ENCODE peak calls at places on chromosome 22, in nine cellular contexts. S is fibroblast of lung, V is heart left ventricle, X is ovary, Q is upper lobe of right lung, J is left ventricle myocardium inferior, R is IMR-90, C is thoracic aorta, Z is neuronal stem cell. U is an unnamed sample. For H3K27me3, the result is how much of the 10 kb centered on the place peaks cover.

GRCh38 chr22:49967333-49968241 is 7.0 kb downstream of the PIM3 start:
- DNase-seq in C (peak), S (no peak), J (peak), R (no peak), V (peak), Q (peak), Z (no peak), X (peak), U (peak)

GRCh38 chr22:35448552-35448922 is 48.6 kb downstream of the MCM5 start:
- DNase-seq in R (no peak), C (no peak), Q (no peak), S (no peak), V (no peak), Z (no peak), J (no peak), X (no peak), U (no peak)

GRCh38 chr22:35205956-35206355 is 51.3 kb upstream of the HMGXB4 start:
- DNase-seq in J (no peak), S (peak), C (no peak), Q (no peak), X (no peak), Z (no peak), V (no peak), R (peak), U (no peak)

GRCh38 chr22:49955581-49956417 is 4.8 kb upstream of the PIM3 start:
- DNase-seq in Z (no peak), J (peak), V (no peak), R (no peak), C (no peak), Q (no peak), S (no peak), X (no peak), U (no peak)

GRCh38 chr22:19149047-19149883 is 827 bp downstream of the GSC2 start:
- DNase-seq in X (no peak), Q (peak), R (no peak), C (no peak), Z (no peak), S (peak), V (no peak), J (no peak), U (no peak)

GRCh38 chr22:43919106-43919965 is 4.3 kb upstream of the PNPLA3 start:
- DNase-seq in S (peak), V (no peak), Z (no peak), C (no peak), J (no peak), Q (no peak), R (peak), X (no peak), U (peak)

GRCh38 chr22:19756288-19757128 is 4.1 kb upstream of the TBX1 start:
- DNase-seq in J (no peak), C (no peak), R (no peak), Z (no peak), V (no peak), S (no peak), X (no peak), Q (peak), U (peak)

GRCh38 chr22:25141994-25142620 is 57.6 kb upstream of the CRYBB3 start:
- DNase-seq in Z (no peak), V (no peak), R (no peak), C (no peak), X (no peak), S (no peak), J (no peak), Q (no peak), U (no peak)

GRCh38 chr22:42635531-42635930 is 4.9 kb downstream of the ATP5MGL start:
- DNase-seq in R (peak), C (peak), V (peak), Q (no peak), X (no peak), Z (no peak), S (peak), J (peak), U (no peak)

GRCh38 chr22:50506611-50507420 is 686 bp downstream of the LMF2 start:
- DNase-seq in Q (no peak), C (no peak), V (no peak), R (no peak), X (peak), S (peak), J (no peak), Z (no peak), U (peak)

GRCh38 chr22:42150727-42151590 is 20.3 kb upstream of the CYP2D6 start:
- DNase-seq in C (no peak), V (no peak), R (no peak), X (no peak), J (no peak), Q (no peak), Z (no peak), S (no peak), U (no peak)

GRCh38 chr22:20430641-20431519 is 6.7 kb downstream of the SCARF2 start:
- DNase-seq in Q (peak), X (no peak), J (peak), C (no peak), Z (peak), R (no peak), S (peak), V (no peak), U (peak)

GRCh38 chr22:24265734-24266133 is 4.9 kb upstream of the SPECC1L start:
- DNase-seq in Z (no peak), X (no peak), J (no peak), V (no peak), R (peak), S (no peak), Q (no peak), C (no peak), U (no peak)

GRCh38 chr22:35301370-35301874 is 1.7 kb downstream of the TOM1 start:
- DNase-seq in J (no peak), C (no peak), X (no peak), R (peak), Z (no peak), Q (peak), V (no peak), S (peak), U (peak)

GRCh38 chr22:22733881-22734373 is 89.5 kb downstream of the GGTLC2 start:
- DNase-seq in S (no peak), Z (no peak), R (no peak), Q (no peak), V (no peak), C (no peak), X (no peak), J (no peak), U (no peak)

GRCh38 chr22:42367980-42368378 is 64.2 kb downstream of the NFAM1 start:
- DNase-seq in Z (no peak), J (peak), V (no peak), C (no peak), S (no peak), X (peak), R (no peak), Q (no peak), U (peak)

GRCh38 chr22:32607086-32607485 is 132.5 kb downstream of the FBXO7 start:
- DNase-seq in X (no peak), J (no peak), Z (no peak), V (no peak), Q (no peak), R (no peak), C (no peak), S (no peak), U (no peak)

GRCh38 chr22:36373258-36373579 is 14.5 kb downstream of the MYH9 start:
- DNase-seq in Z (no peak), Q (peak), R (peak), J (peak), X (no peak), S (no peak), V (no peak), C (no peak), U (peak)

GRCh38 chr22:36386351-36386899 is 1.3 kb downstream of the MYH9 start:
- DNase-seq in Q (peak), J (no peak), X (no peak), V (no peak), R (no peak), Z (no peak), S (peak), C (no peak), U (no peak)

GRCh38 chr22:44540756-44541670 is 43.0 kb upstream of the RTL6 start:
- DNase-seq in Q (peak), J (no peak), Z (no peak), X (no peak), V (no peak), S (no peak), R (no peak), C (no peak), U (no peak)

GRCh38 chr22:27990451-27990840 is 71.4 kb upstream of the PITPNB start:
- DNase-seq in R (no peak), S (no peak), C (no peak), X (peak), Q (no peak), V (no peak), Z (no peak), J (no peak), U (no peak)

GRCh38 chr22:26075233-26075632 is 94.0 kb upstream of the SEZ6L start:
- DNase-seq in V (no peak), R (no peak), C (no peak), Z (no peak), J (no peak), X (no peak), S (no peak), Q (no peak), U (no peak)

GRCh38 chr22:41893591-41894375 is 21.1 kb downstream of the SHISA8 start:
- DNase-seq in J (no peak), C (no peak), R (no peak), Q (no peak), S (no peak), Z (no peak), X (no peak), V (no peak), U (no peak)

GRCh38 chr22:28299329-28299728 is 380.3 kb upstream of the PITPNB start:
- DNase-seq in X (no peak), Q (no peak), C (no peak), R (no peak), S (no peak), J (no peak), Z (no peak), V (no peak), U (no peak)

GRCh38 chr22:24039046-24039445 is 27.9 kb downstream of the CABIN1 start:
- DNase-seq in S (peak), V (peak), Z (no peak), R (no peak), J (no peak), X (no peak), C (no peak), Q (no peak), U (no peak)

GRCh38 chr22:31130873-31131272 is 8.1 kb downstream of the INPP5J start:
- DNase-seq in Z (no peak), J (no peak), S (no peak), C (no peak), X (no peak), V (no peak), R (no peak), Q (no peak), U (peak)

GRCh38 chr22:21942407-21942895 is 10.2 kb downstream of the PPM1F start:
- DNase-seq in X (peak), Q (peak), J (peak), C (no peak), V (peak), R (peak), Z (no peak), S (peak), U (peak)

GRCh38 chr22:26314656-26315055 is 114.4 kb upstream of the ASPHD2 start:
- DNase-seq in Q (no peak), C (no peak), X (no peak), J (no peak), Z (no peak), V (no peak), R (no peak), S (no peak), U (no peak)

GRCh38 chr22:17774206-17774927 is at the start of gene BID:
- DNase-seq in Q (peak), V (peak), R (peak), X (no peak), Z (no peak), C (no peak), S (peak), J (peak), U (peak)

GRCh38 chr22:43183496-43184263 is 3.3 kb downstream of the TTLL12 start:
- DNase-seq in S (peak), J (no peak), V (no peak), Q (peak), C (no peak), Z (no peak), R (peak), X (no peak), U (no peak)

GRCh38 chr22:41998361-41999261 is at the start of gene WBP2NL:
- DNase-seq in S (peak), X (peak), C (peak), R (peak), V (peak), Q (peak), J (peak), Z (no peak), U (peak)

GRCh38 chr22:23708270-23708669 is 17.5 kb downstream of the RGL4 start:
- DNase-seq in S (no peak), C (no peak), J (no peak), X (no peak), R (no peak), Z (no peak), V (no peak), Q (no peak), U (no peak)

GRCh38 chr22:28269277-28269676 is 350.2 kb upstream of the PITPNB start:
- DNase-seq in C (no peak), Z (no peak), X (no peak), R (no peak), S (no peak), Q (no peak), V (no peak), J (no peak), U (no peak)

GRCh38 chr22:39237276-39238123 is 7.3 kb downstream of the PDGFB start:
- DNase-seq in X (no peak), Z (no peak), R (no peak), Q (no peak), C (no peak), V (no peak), S (no peak), J (no peak), U (no peak)

GRCh38 chr22:39238124-39238466 is 6.7 kb downstream of the PDGFB start:
- DNase-seq in S (no peak), Z (no peak), Q (no peak), J (no peak), X (no peak), C (no peak), V (no peak), R (no peak), U (no peak)

GRCh38 chr22:39234867-39235687 is 9.7 kb downstream of the PDGFB start:
- DNase-seq in S (no peak), J (peak), X (no peak), R (no peak), C (no peak), Q (peak), V (peak), Z (no peak), U (peak)

GRCh38 chr22:39238561-39238960 is 6.2 kb downstream of the PDGFB start:
- DNase-seq in Z (no peak), R (no peak), C (no peak), X (no peak), S (no peak), Q (no peak), V (no peak), J (no peak), U (no peak)

GRCh38 chr22:39236321-39237275 is 8.2 kb downstream of the PDGFB start:
- DNase-seq in Q (no peak), V (peak), R (no peak), J (peak), C (no peak), S (no peak), Z (no peak), X (no peak), U (peak)
- H3K27me3 ChIP-seq in Q (under half), V (under half), R (under half), J (under half), C (under half), S (under half), Z (under half), X (under half), U (under half)

GRCh38 chr22:40491990-40492631 is 121.7 kb downstream of the SGSM3 start:
- DNase-seq in Z (no peak), S (peak), Q (no peak), C (no peak), R (peak), X (no peak), J (no peak), V (peak), U (no peak)
- H3K27ac ChIP-seq in Z (no peak), S (peak), Q (peak), C (peak), R (peak), X (peak), J (peak), V (peak), U (peak)

GRCh38 chr22:45922256-45922655 is 54.7 kb downstream of the WNT7B start:
- DNase-seq in J (no peak), Z (no peak), X (no peak), Q (no peak), C (no peak), R (no peak), V (no peak), S (no peak), U (no peak)
- H3K27me3 ChIP-seq in J (under half), Z (under half), X (under half), Q (under half), C (under half), R (under half), V (under half), S (under half), U (under half)

GRCh38 chr22:46612904-46613605 is 7.1 kb upstream of the GRAMD4 start:
- DNase-seq in C (no peak), Z (no peak), R (no peak), S (no peak), X (no peak), V (no peak), Q (no peak), J (peak), U (no peak)

GRCh38 chr22:46612341-46612903 is 7.8 kb upstream of the GRAMD4 start:
- DNase-seq in C (no peak), Q (no peak), R (no peak), J (no peak), Z (no peak), V (no peak), S (no peak), X (no peak), U (no peak)

GRCh38 chr22:46613606-46613997 is 6.6 kb upstream of the GRAMD4 start:
- DNase-seq in J (no peak), R (no peak), C (no peak), X (no peak), S (no peak), Q (no peak), Z (no peak), V (no peak), U (no peak)

GRCh38 chr22:46611189-46611588 is 9.0 kb upstream of the GRAMD4 start:
- DNase-seq in S (no peak), Z (no peak), X (no peak), J (no peak), C (no peak), V (no peak), R (no peak), Q (no peak), U (no peak)

DNA sequence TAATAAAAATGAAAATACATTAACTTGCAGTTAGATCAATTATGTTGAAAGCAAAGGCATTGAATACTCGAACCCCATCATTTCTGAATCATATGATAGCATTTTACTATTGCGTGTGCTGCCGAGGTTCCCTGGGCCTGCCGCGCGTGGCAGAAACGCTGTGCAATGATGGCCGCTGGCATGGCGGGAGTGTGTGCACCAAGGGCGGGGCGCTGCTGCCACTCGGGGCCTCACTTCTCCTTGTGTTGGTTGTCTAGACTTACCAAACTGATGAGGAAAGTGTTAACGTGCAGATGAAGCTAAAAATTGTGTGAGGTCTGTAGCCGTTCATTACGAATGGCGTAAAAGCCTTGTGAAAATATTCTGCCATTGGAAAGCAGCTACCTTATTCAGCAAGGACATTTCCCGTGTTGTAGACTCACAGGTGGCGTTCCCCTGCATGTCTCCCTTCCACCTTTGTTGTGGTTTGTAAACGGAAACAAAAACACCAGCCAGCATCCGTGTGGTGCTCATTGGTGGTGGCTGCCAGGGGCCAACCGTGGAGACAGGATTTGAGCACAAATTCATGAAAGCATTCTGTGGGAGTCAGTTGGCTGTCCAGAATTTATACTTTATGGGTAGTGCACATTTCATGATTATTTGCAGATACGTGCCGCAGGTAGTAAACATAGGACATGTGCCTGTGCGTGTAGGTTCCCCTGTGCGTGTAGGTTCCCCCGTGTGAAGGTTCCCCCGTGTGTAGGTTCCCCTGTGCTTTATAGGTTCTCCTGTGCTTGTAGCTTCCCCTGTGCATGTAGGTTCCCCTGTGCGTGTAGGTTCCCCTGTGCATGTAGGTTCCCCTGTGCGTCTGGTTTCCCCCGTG is 5.9 kb upstream of the GRAMD4 start:
- DNase-seq in Z (no peak), R (no peak), S (no peak), V (no peak), X (no peak), J (no peak), C (no peak), Q (no peak), U (no peak)
- H3K27ac ChIP-seq in Z (no peak), R (no peak), S (no peak), V (no peak), X (no peak), J (peak), C (no peak), Q (peak), U (no peak)

GRCh38 chr22:33919591-33920501 is at the start of gene LARGE1:
- DNase-seq in V (peak), Q (peak), Z (peak), X (peak), C (no peak), J (peak), S (peak), R (peak), U (peak)
- H3K27me3 ChIP-seq in V (under half), Q (under half), Z (under half), X (under half), C (under half), J (under half), S (under half), R (under half), U (under half)

GRCh38 chr22:38012604-38013072 is 28.3 kb upstream of the SOX10 start:
- DNase-seq in X (peak), C (no peak), R (peak), S (peak), J (no peak), Z (no peak), V (no peak), Q (no peak), U (no peak)

GRCh38 chr22:38009000-38009806 is 24.8 kb upstream of the SOX10 start:
- DNase-seq in J (no peak), Z (no peak), Q (no peak), V (no peak), R (no peak), C (no peak), S (no peak), X (no peak), U (no peak)

GRCh38 chr22:38005943-38006342 is 21.6 kb upstream of the SOX10 start:
- DNase-seq in C (no peak), S (no peak), J (no peak), X (no peak), Z (no peak), R (no peak), V (no peak), Q (no peak), U (no peak)

GRCh38 chr22:38007330-38007902 is 23.1 kb upstream of the SOX10 start:
- DNase-seq in V (no peak), J (no peak), C (no peak), X (no peak), Z (no peak), Q (no peak), R (no peak), S (no peak), U (no peak)

GRCh38 chr22:38006906-38007305 is 22.6 kb upstream of the SOX10 start:
- DNase-seq in R (no peak), C (no peak), J (no peak), S (no peak), Z (no peak), X (no peak), V (no peak), Q (no peak), U (no peak)
- H3K27ac ChIP-seq in R (no peak), C (no peak), J (no peak), S (no peak), Z (no peak), X (no peak), V (no peak), Q (no peak), U (no peak)

DNA sequence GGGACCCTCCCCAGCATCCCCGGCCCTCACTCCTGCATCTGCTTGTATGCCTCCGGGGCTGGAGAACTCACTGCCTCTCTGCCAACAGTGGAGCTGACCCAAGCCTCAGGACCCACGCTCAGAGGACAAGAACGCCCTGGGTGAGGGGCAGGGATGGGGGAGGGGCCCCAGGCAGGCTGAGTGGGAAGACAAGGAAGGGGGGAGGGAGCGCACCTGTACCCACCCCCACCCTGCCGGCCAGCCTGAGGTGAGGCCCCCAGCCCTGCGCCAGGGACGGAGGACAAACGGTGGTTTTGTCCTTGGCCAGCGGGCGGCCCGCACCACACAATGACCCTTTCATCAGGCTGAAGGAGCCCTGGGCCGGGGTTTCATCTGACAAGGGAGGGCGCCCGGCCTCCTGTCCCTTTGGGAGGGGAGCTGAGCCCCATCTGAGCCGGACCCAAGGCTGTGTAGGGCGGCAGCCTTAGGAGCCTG is 10.0 kb downstream of the WNT7B start:
- DNase-seq in C (no peak), R (no peak), V (no peak), X (no peak), Z (no peak), J (no peak), Q (no peak), S (no peak), U (no peak)
- H3K27me3 ChIP-seq in C (under half), R (under half), V (under half), X (under half), Z (under half), J (half or more), Q (under half), S (under half), U (under half)